ENCODE peak calls at places on chromosomes 5 and 9, in four cellular contexts. O, X, H and S are unnamed samples.

GRCh38 chr5:134600600-134600999 is 32.0 kb downstream of the SAR1B start:
- DNase-seq in X (no peak), O (no peak), H (no peak), S (peak; percentile 45)

GRCh38 chr5:97131139-97131710 is 11.2 kb downstream of the LIX1 start:
- DNase-seq in H (no peak), O (no peak), X (no peak), S (no peak)

GRCh38 chr5:83645936-83646335 is 74.7 kb downstream of the HAPLN1 start:
- DNase-seq in H (no peak), O (no peak), X (no peak), S (no peak)

GRCh38 chr9:124264812-124265211 is 7.1 kb downstream of the NEK6 start:
- DNase-seq in O (no peak), X (no peak), H (no peak), S (no peak)

GRCh38 chr9:131398204-131398603 is 4.3 kb downstream of the PRRC2B start:
- DNase-seq in X (no peak), O (no peak), H (no peak), S (no peak)

GRCh38 chr5:173477320-173478055 is 139.0 kb downstream of the BOD1 start:
- DNase-seq in O (no peak), H (no peak), X (no peak), S (no peak)

GRCh38 chr9:127561491-127562270 is 50.4 kb upstream of the STXBP1 start:
- DNase-seq in X (peak; percentile 91), O (peak; percentile 93), H (peak; percentile 96), S (peak; percentile 95)

GRCh38 chr5:129460951-129461815 is 1.1 kb downstream of the ADAMTS19 start:
- DNase-seq in O (peak; percentile 28), H (no peak), X (peak; percentile 76), S (no peak)

GRCh38 chr9:121213136-121213806 is 11.6 kb upstream of the RAB14 start:
- DNase-seq in X (peak; percentile 95), H (peak; percentile 97), O (peak; percentile 86), S (peak; percentile 77)

GRCh38 chr9:2523601-2524000 is 98.0 kb upstream of the VLDLR start:
- DNase-seq in X (no peak), O (no peak), H (no peak), S (no peak)

GRCh38 chr5:35856186-35857003 is at the start of gene IL7R:
- DNase-seq in H (no peak), O (no peak), X (no peak), S (peak; percentile 15)

GRCh38 chr5:80159133-80159815 is 96.6 kb downstream of the SERINC5 start:
- DNase-seq in O (no peak), H (no peak), X (no peak), S (no peak)

GRCh38 chr9:136671646-136672430 is 9.1 kb downstream of the EGFL7 start:
- DNase-seq in O (peak; percentile 78), X (peak; percentile 85), H (no peak), S (no peak)

GRCh38 chr9:134793281-134793680 is 87.3 kb upstream of the FCN2 start:
- DNase-seq in O (no peak), X (no peak), H (no peak), S (no peak)

GRCh38 chr9:122265265-122265900 is 701 bp downstream of the MRRF start:
- DNase-seq in O (no peak), H (no peak), X (no peak), S (no peak)

GRCh38 chr9:89038354-89039091 is 47.3 kb downstream of the S1PR3 start:
- DNase-seq in O (no peak), X (peak; percentile 61), H (peak; percentile 91), S (peak; percentile 85)

GRCh38 chr5:171927345-171927941 is 79.0 kb downstream of the FBXW11 start:
- DNase-seq in O (no peak), X (no peak), H (no peak), S (no peak)

GRCh38 chr5:148913985-148914421 is 87.6 kb downstream of the ADRB2 start:
- DNase-seq in H (no peak), O (no peak), X (no peak), S (peak; percentile 63)

GRCh38 chr5:132425009-132425937 is 55.8 kb downstream of the SLC22A5 start:
- DNase-seq in O (no peak), H (peak; percentile 66), X (no peak), S (no peak)

GRCh38 chr5:36606437-36607113 is at the start of gene SLC1A3:
- DNase-seq in X (peak; percentile 56), O (peak; percentile 10), H (no peak), S (no peak)

GRCh38 chr5:20368581-20368980 is 380.6 kb upstream of the CDH18 start:
- DNase-seq in X (no peak), H (no peak), O (no peak), S (no peak)

GRCh38 chr5:98638701-98639100 is 134.8 kb upstream of the RGMB start:
- DNase-seq in H (no peak), X (peak; percentile 67), O (no peak), S (no peak)

GRCh38 chr5:40605295-40605958 is 74.3 kb upstream of the PTGER4 start:
- DNase-seq in X (no peak), O (no peak), H (no peak), S (no peak)

GRCh38 chr9:69023650-69024049 is 9.7 kb upstream of the PRKACG start:
- DNase-seq in O (no peak), X (no peak), H (no peak), S (no peak)

GRCh38 chr5:103532116-103532734 is 30.4 kb downstream of the NUDT12 start:
- DNase-seq in X (no peak), H (no peak), O (no peak), S (no peak)

DNA sequence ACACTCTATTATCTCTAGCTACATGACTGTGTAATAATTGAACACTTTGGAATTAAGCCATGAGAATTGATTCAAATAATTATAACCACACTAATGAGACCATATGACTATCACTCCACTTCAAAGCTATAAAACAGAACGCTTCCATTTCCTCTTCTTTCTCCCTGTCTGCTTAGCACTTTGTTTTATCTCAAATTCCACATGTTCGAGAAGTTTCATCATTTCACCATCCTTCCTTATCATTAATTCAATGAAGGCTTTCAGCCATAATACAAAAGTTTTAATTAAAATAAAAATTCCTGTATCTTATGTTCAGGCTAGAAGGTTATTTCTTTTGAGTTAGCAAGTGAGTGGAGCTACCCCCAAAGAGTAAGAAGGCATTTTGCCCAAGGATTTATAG is 7.4 kb upstream of the DCTN4 start:
- DNase-seq in O (no peak), X (no peak), H (no peak), S (no peak)
- H3K27ac ChIP-seq in O (no peak overlapping the region), X (no peak overlapping the region), H (no peak overlapping the region), S (no peak overlapping the region)

DNA sequence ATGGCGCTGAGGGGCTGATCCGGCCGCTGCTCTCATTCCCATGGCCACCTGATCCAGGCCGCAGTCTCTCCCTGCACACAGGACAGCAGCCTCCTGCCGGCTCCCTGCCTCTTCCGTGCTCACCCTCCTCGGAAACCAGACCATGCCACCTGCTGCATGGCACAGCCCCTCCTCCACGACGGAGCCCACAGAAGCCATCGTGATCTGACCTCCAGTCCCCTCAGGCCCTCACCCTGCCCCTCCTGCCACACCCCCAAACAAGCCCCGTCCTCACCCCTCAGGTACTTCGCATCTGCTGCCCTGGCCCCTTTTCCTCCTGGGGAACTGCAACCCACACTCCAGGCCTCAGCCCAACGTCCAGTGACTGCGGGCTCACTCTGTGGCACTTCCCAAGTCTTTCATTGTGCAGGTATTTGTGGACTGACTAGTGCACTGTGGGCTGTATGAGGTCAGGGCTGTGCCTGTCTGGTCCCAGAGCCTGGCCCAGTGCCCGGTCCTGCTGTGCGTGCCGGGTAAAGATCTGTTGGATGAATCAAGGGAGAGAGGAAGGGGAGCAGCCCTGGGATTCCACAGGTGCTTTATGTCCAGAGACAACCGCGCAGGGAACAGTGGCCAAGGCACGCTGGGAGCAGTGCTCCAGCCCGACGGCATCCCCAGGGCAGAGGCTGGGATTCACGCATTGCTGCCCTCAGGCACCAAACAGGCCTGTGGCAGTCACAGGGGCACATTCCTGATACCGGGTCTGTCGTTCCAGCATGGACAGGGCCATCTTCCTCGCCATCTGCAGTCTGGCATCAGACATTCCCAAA is 86.1 kb downstream of the ADAMTS2 start:
- DNase-seq in X (peak; percentile 73), O (no peak), H (no peak), S (no peak)
- H3K9me3 ChIP-seq in X (no peaks in the 10 kb centered on the region), O (peaks cover 9% of the 10 kb centered on the region), H (no peaks in the 10 kb centered on the region), S (no peaks in the 10 kb centered on the region)

DNA sequence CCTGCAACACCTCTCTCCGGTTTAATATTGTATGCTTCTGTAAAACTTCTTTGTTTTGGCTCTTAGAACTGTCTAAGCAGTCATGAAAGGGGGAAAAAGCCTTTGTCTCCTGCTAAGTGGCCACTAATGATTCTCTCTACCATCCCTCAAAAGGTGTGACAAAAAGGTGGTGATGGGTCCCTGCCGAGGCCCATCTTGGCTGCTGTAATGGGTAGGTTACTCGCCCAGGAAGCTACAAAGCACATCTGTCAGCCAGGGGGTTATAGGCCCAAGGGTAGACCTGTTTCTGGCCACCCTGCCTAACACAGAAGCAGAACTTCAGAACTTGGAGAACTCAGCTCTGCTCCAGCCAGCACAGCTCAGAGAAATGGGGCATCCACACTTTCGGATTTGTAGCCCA is 1.6 kb downstream of the FAM219A start:
- DNase-seq in O (no peak), X (no peak), H (no peak), S (no peak)
- H3K27ac ChIP-seq in O (peak overlapping the region; percentile 84), X (peak overlapping the region; percentile 62), H (peak overlapping the region; percentile 83), S (peak overlapping the region; percentile 47)

GRCh38 chr5:179008667-179009066 is 13.5 kb upstream of the GRM6 start:
- DNase-seq in X (no peak), H (no peak), O (no peak), S (no peak)
- H3K9me3 ChIP-seq in X (no peaks in the 10 kb centered on the region), H (peaks cover 23% of the 10 kb centered on the region), O (peaks cover 12% of the 10 kb centered on the region), S (peaks cover 2% of the 10 kb centered on the region)